ENCODE peak calls at places on chromosomes 7 and 10, in seven cellular contexts. N is IMR-90, L is mesenchymal stem cell, T is neuronal stem cell, S is H9, M is H1, P is trophoblast cell. O is an unnamed sample.

GRCh38 chr7:140876519-140877248 is 48.0 kb downstream of the BRAF start:
- DNase-seq in M (no peak), L (peak; percentile 79), N (peak; percentile 82), T (no peak), S (no peak), P (peak; percentile 27), O (no peak)

GRCh38 chr10:63120554-63120953 is 12.6 kb upstream of the NRBF2 start:
- DNase-seq in T (no peak), M (no peak), L (peak; percentile 91), N (peak; percentile 90), S (no peak), P (no peak), O (no peak)

GRCh38 chr10:99631496-99631895 is 11.3 kb upstream of the SLC25A28 start:
- DNase-seq in T (no peak), P (no peak), N (peak; percentile 78), S (no peak), M (no peak), L (peak; percentile 32), O (no peak)

GRCh38 chr10:60426425-60426824 is 36.8 kb upstream of the ANK3 start:
- DNase-seq in P (peak; percentile 63), L (peak; percentile 88), S (no peak), T (no peak), N (peak; percentile 94), M (no peak), O (no peak)

GRCh38 chr10:92849234-92849525 is 860 bp downstream of the EXOC6 start:
- DNase-seq in T (no peak), P (no peak), L (peak; percentile 37), N (peak; percentile 30), S (no peak), M (no peak), O (no peak)

GRCh38 chr7:47304727-47305719 is 276.9 kb downstream of the TNS3 start:
- DNase-seq in P (no peak), L (peak; percentile 16), N (no peak), M (no peak), T (no peak), S (no peak), O (no peak)

GRCh38 chr10:110865184-110865803 is 6.4 kb upstream of the PDCD4 start:
- DNase-seq in P (peak; percentile 58), S (no peak), T (peak; percentile 18), L (no peak), N (peak; percentile 27), M (no peak), O (no peak)

GRCh38 chr7:70131807-70132565 is 533.7 kb downstream of the AUTS2 start:
- DNase-seq in T (no peak), N (no peak), L (no peak), S (no peak), P (no peak), M (no peak), O (no peak)

GRCh38 chr7:101754432-101755159 is 62.8 kb upstream of the CUX1 start:
- DNase-seq in P (peak; percentile 9), N (peak; percentile 47), S (no peak), L (peak; percentile 24), T (no peak), M (no peak), O (no peak)

GRCh38 chr7:105806592-105807266 is 69.7 kb downstream of the ATXN7L1 start:
- DNase-seq in M (no peak), N (peak; percentile 79), P (peak; percentile 39), S (no peak), T (no peak), L (peak; percentile 81), O (no peak)

GRCh38 chr10:127880557-127880956 is 12.2 kb downstream of the CLRN3 start:
- DNase-seq in T (no peak), S (no peak), P (no peak), M (no peak), N (no peak), L (no peak), O (no peak)

GRCh38 chr10:818010-818409 is 113.5 kb downstream of the LARP4B start:
- DNase-seq in S (no peak), M (no peak), T (no peak), P (no peak), L (no peak), N (no peak), O (no peak)

GRCh38 chr7:104973909-104974415 is 40.0 kb upstream of the KMT2E start:
- DNase-seq in M (no peak), P (peak; percentile 31), S (no peak), N (peak; percentile 92), T (no peak), L (peak; percentile 44), O (no peak)

GRCh38 chr7:157721468-157722136 is 384.8 kb downstream of the DNAJB6 start:
- DNase-seq in P (no peak), N (no peak), T (no peak), S (no peak), M (no peak), L (no peak), O (no peak)

GRCh38 chr10:73789659-73790055 is 4.3 kb downstream of the ZSWIM8 start:
- DNase-seq in S (no peak), P (no peak), L (no peak), N (no peak), M (no peak), T (no peak), O (no peak)

GRCh38 chr10:29590598-29591415 is 44.0 kb downstream of the SVIL start:
- DNase-seq in T (peak; percentile 51), S (no peak), P (peak; percentile 79), N (peak; percentile 86), L (peak; percentile 66), M (no peak), O (peak; percentile 51)

GRCh38 chr10:93039110-93039509 is 21.5 kb upstream of the CYP26C1 start:
- DNase-seq in T (no peak), L (no peak), P (no peak), S (no peak), N (no peak), M (no peak), O (no peak)

GRCh38 chr7:103445228-103446020 is 583 bp downstream of the SLC26A5 start:
- DNase-seq in N (no peak), S (peak; percentile 62), M (no peak), P (no peak), T (peak; percentile 17), L (peak; percentile 1), O (peak; percentile 60)

GRCh38 chr10:107230854-107231253 is 66.3 kb upstream of the SORCS1 start:
- DNase-seq in N (no peak), S (no peak), P (no peak), L (no peak), M (no peak), T (no peak), O (no peak)

GRCh38 chr10:102555781-102556328 is 52.1 kb downstream of the SUFU start:
- DNase-seq in N (peak; percentile 88), T (no peak), M (no peak), S (no peak), P (peak; percentile 5), L (peak; percentile 40), O (no peak)

GRCh38 chr7:47915066-47915976 is 32.9 kb downstream of the PKD1L1 start:
- DNase-seq in M (no peak), P (no peak), T (no peak), N (no peak), S (no peak), L (peak; percentile 69), O (peak; percentile 43)

GRCh38 chr7:28629216-28629848 is 217.0 kb downstream of the CREB5 start:
- DNase-seq in T (no peak), N (peak; percentile 54), L (peak; percentile 45), S (no peak), M (no peak), P (no peak), O (no peak)

GRCh38 chr10:49273082-49273465 is 25.9 kb upstream of the C10orf71 start:
- DNase-seq in L (no peak), S (no peak), T (no peak), N (no peak), P (no peak), M (no peak), O (no peak)

DNA sequence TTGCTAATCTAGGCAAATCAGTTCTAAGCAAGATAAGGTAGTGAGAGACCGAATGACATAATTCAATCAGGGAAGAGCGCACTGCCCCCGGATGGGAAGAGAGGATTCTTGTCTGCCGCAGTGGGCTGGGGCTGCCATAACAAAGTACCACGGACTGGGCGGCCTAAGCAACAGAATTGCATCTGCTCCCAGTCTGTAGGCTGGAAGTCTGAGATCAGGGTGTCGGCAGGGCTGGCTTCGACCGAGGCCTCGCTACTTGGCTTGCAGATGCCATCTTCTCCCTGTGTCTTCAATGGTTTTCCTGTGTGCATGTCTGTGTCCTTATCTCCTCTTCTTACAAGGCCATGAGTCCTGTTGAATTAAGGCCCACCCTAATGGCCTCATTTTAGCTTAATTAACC is 59.7 kb upstream of the TMEM72 start:
- DNase-seq in P (no peak), T (no peak), M (no peak), L (no peak), S (no peak), N (no peak), O (no peak)
- H2AK5ac ChIP-seq in P (no peak overlapping the region), T (peak overlapping the region; percentile 9), M (no peak overlapping the region), L (no peak overlapping the region), S (no peak overlapping the region), N (no peak overlapping the region), O (no peak overlapping the region)

DNA sequence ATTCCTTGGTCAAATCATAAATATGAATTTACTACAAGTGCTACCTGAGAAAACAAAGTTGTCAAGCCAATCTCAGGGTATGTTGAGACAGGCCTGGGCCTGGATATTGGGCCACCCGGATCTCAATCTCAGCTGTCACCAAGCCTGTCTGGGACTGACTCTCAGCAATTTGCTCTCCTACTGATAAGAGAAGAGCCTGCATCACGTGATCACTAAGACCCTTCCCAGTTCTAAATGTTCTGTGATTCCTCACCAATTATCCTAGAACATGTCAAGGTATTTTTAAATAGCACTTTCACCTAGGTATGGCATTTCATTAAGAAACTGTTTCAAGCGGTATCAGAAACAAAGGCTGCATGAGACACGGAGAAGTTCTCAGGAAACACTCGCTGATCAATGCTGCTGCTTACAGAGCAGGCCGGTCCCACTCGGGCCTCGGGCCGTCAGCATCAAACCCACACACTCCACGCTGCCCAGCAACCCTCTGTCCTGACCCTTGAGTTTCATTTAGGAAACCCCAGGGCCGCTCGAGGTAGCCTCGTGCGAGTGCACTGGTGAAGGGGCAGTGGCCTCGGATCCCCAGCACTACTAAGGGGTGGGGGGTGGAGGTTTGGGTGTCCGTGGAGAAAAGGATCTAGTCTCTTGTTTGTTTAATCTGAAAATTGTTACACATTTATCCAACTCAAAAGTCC is 4.1 kb downstream of the KLF6 start:
- DNase-seq in P (peak; percentile 73), T (no peak), S (peak; percentile 11), L (peak; percentile 61), M (no peak), N (peak; percentile 14), O (peak; percentile 26)
- H3K9ac ChIP-seq in P (peak overlapping the region; percentile 73), T (no peak overlapping the region), S (no peak overlapping the region), L (peak overlapping the region; percentile 100), M (no peak overlapping the region), N (peak overlapping the region; percentile 72), O (peak overlapping the region; percentile 45)

DNA sequence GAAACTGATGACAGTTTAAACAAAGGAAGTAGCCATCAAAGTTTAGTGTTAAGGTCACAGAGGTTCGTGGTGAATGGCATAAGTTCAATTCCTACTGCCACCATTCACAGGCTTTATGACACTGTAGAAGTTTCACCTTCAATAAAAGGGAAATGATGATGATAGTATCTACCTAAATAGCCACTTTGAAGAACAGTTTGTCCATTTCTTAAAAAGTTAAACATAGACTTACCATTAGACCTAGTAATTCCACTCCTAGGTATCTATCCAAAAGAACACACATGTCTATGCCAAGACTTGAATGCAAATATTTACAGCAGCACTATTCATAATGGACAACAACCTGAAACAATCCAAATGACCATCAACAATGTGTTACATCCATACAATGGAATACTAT is 18.9 kb upstream of the GSTK1 start:
- DNase-seq in S (no peak), L (no peak), T (no peak), P (no peak), M (no peak), N (no peak), O (no peak)
- H2AK5ac ChIP-seq in S (no peak overlapping the region), L (no peak overlapping the region), T (no peak overlapping the region), P (no peak overlapping the region), M (no peak overlapping the region), N (no peak overlapping the region), O (no peak overlapping the region)

GRCh38 chr7:130397472-130397871 is 17.2 kb downstream of the CPA1 start:
- DNase-seq in L (no peak), P (no peak), S (no peak), T (no peak), N (no peak), M (no peak), O (no peak)
- H3K9ac ChIP-seq in L (no peak overlapping the region), P (no peak overlapping the region), S (no peak overlapping the region), T (no peak overlapping the region), N (no peak overlapping the region), M (no peak overlapping the region), O (no peak overlapping the region)